ENCODE peak calls at places on chromosomes 12 and 14, in five cellular contexts. D is neuronal stem cell, C is mesenchymal stem cell, V is IMR-90, M is trophoblast cell. L is an unnamed sample.

GRCh38 chr12:109730306-109731145 is 16.9 kb downstream of the FAM222A start:
- DNase-seq in D (no peak), C (no peak), M (no peak), V (no peak), L (no peak)

GRCh38 chr12:117316336-117316735 is 45.1 kb downstream of the NOS1 start:
- DNase-seq in V (no peak), C (no peak), D (no peak), M (no peak), L (no peak)

GRCh38 chr14:51185180-51185579 is 54.9 kb upstream of the TMX1 start:
- DNase-seq in V (no peak), D (no peak), C (no peak), M (no peak), L (peak; percentile 44)

GRCh38 chr14:32657081-32657480 is 281.6 kb upstream of the NPAS3 start:
- DNase-seq in C (peak; percentile 88), D (no peak), V (peak; percentile 61), M (peak; percentile 7), L (peak; percentile 44)

GRCh38 chr12:8697120-8697475 is 693 bp upstream of the RIMKLB start:
- DNase-seq in V (peak; percentile 27), C (peak; percentile 57), M (peak; percentile 50), D (no peak), L (peak; percentile 81)

GRCh38 chr12:70074510-70074909 is 168.7 kb upstream of the CNOT2 start:
- DNase-seq in V (no peak), D (no peak), C (no peak), M (no peak), L (peak; percentile 91)

GRCh38 chr14:28756896-28757570 is 9.6 kb upstream of the FOXG1 start:
- DNase-seq in D (no peak), V (peak; percentile 54), M (no peak), C (peak; percentile 51), L (peak; percentile 74)

GRCh38 chr14:74978416-74978947 is 23.1 kb upstream of the PGF start:
- DNase-seq in D (no peak), M (peak; percentile 86), V (no peak), C (peak; percentile 45), L (peak; percentile 86)

GRCh38 chr12:14769462-14769836 is 33.8 kb downstream of the WBP11 start:
- DNase-seq in V (peak; percentile 20), C (peak; percentile 45), D (no peak), M (no peak), L (peak; percentile 91)

GRCh38 chr14:99181246-99181645 is 90.8 kb downstream of the BCL11B start:
- DNase-seq in D (no peak), V (no peak), C (no peak), M (no peak), L (no peak)

GRCh38 chr12:65990592-65990991 is 140.0 kb downstream of the LLPH start:
- DNase-seq in M (no peak), V (no peak), D (no peak), C (no peak), L (no peak)

GRCh38 chr14:24411468-24412454 is 13.0 kb downstream of the NYNRIN start:
- DNase-seq in M (peak; percentile 47), D (peak; percentile 23), V (peak; percentile 59), C (peak; percentile 72), L (peak; percentile 72)

GRCh38 chr12:105744659-105745058 is 394.1 kb downstream of the NUAK1 start:
- DNase-seq in D (no peak), C (no peak), M (no peak), V (no peak), L (no peak)

GRCh38 chr14:100027771-100028490 is 37.3 kb upstream of the EVL start:
- DNase-seq in V (peak; percentile 33), D (no peak), M (no peak), C (no peak), L (no peak)

GRCh38 chr12:49825971-49826421 is 2.2 kb downstream of the NCKAP5L start:
- DNase-seq in V (peak; percentile 53), D (no peak), C (peak; percentile 52), M (peak; percentile 79), L (no peak)

GRCh38 chr12:49824886-49825285 is 3.3 kb downstream of the NCKAP5L start:
- DNase-seq in D (no peak), V (peak; percentile 83), M (peak; percentile 50), C (peak; percentile 81), L (no peak)

GRCh38 chr12:49828143-49829091 is at the start of gene NCKAP5L:
- DNase-seq in M (peak; percentile 98), D (peak; percentile 96), V (peak; percentile 96), C (peak; percentile 98), L (peak; percentile 99)

GRCh38 chr12:49825360-49825970 is 2.7 kb downstream of the NCKAP5L start:
- DNase-seq in C (peak; percentile 87), V (peak; percentile 73), M (peak; percentile 66), D (no peak), L (no peak)

DNA sequence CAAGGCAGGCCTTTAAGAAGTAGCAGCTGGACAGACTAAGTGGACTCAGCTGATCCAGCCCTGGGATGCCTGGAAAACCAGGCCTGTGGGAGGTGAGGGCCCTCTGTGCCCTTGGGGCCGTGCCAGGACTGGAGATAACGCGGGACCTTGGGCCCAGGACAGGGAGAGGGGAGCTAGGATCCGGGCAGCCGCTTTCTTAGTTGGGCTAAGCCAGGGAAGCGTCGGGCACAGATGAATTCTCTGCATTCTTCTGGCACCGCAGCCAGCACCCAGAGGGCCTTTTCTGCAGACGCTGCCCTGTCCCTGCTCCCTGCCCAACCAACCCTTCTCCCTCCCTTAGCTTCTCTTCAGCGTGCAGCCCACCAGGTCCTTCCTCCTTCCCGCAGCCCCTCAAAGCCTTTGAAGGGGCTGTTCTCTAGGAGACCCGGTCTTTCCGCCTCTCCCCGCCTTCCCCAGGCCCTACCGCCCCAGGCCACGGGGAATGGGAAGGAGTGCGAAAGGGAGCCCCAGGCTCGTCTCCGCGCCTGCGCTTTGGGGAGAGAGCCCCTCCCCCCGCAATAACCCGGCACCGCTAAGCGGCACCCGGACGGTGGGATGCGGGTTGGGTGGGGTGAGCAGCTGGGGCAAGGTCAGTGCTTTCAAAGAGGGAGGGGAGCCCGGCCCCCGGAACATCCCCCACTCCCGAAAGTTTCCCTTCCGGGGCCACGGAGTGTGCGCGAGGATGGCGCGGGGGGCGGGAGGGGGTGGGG is 688 bp downstream of the NCKAP5L start:
- DNase-seq in D (peak; percentile 66), V (peak; percentile 46), M (peak; percentile 91), C (peak; percentile 82), L (peak; percentile 92)
- H2BK5ac ChIP-seq in D (peak overlapping the region; percentile 79), V (peak overlapping the region; percentile 76), M (peak overlapping the region; percentile 63), C (peak overlapping the region; percentile 4), L (peak overlapping the region; percentile 14)

DNA sequence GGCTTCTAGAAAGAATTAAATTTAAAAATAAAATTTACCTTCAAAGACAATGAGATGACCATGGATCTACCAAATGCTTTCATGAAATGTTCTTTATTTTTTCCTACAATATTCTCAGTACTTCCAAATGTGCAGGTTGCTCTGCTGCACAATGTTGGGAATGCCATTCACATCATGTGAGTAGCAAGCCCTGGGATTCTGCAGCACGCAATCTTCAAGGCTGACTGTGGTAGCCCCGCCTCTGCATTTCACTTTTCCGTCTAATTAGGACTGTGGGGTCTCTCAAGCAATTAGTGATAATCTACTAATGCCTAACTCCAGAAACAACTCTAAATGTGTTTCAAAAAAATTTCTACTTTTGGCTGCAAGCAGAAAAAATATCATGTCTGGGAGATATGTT is 13.7 kb upstream of the NTN4 start:
- DNase-seq in V (no peak), M (no peak), D (no peak), C (no peak), L (no peak)
- H3K4me2 ChIP-seq in V (no peak overlapping the region), M (no peak overlapping the region), D (no peak overlapping the region), C (no peak overlapping the region), L (no peak overlapping the region)

DNA sequence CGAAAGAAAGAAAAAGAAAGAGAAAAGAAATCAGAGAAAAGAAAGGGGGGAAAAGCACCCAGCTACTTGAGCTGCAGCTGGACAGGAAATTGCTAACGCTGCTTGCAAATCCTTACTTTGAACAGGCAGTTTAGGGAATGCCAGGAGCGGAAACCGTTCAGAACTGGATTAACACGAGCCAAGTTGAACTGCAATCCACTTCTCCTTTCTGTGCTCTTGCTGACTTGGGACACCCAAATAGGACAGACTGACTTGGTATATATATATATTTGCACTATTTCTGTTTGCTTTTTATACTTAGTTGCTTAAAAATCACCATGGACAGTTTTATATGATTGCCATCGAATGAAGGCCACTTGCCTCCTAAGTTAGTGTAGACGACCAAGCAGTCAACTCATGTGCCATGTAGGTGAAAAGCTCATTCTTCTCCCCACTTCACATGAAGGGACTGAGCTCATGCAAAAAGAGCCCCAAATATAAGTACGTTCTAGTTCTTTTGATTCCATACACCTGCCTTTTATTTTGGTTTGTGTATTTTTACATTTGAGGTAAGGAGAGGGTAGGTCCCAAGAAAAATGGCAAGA is 5.5 kb downstream of the DUSP6 start:
- DNase-seq in C (peak; percentile 85), M (no peak), V (peak; percentile 77), D (no peak), L (peak; percentile 70)
- H2BK5ac ChIP-seq in C (no peak overlapping the region), M (no peak overlapping the region), V (peak overlapping the region; percentile 0), D (no peak overlapping the region), L (no peak overlapping the region)

GRCh38 chr12:131908082-131908715 is 13.8 kb downstream of the ULK1 start:
- DNase-seq in C (no peak), M (no peak), V (no peak), D (no peak), L (no peak)
- H3K4me2 ChIP-seq in C (no peak overlapping the region), M (no peak overlapping the region), V (no peak overlapping the region), D (no peak overlapping the region), L (no peak overlapping the region)

DNA sequence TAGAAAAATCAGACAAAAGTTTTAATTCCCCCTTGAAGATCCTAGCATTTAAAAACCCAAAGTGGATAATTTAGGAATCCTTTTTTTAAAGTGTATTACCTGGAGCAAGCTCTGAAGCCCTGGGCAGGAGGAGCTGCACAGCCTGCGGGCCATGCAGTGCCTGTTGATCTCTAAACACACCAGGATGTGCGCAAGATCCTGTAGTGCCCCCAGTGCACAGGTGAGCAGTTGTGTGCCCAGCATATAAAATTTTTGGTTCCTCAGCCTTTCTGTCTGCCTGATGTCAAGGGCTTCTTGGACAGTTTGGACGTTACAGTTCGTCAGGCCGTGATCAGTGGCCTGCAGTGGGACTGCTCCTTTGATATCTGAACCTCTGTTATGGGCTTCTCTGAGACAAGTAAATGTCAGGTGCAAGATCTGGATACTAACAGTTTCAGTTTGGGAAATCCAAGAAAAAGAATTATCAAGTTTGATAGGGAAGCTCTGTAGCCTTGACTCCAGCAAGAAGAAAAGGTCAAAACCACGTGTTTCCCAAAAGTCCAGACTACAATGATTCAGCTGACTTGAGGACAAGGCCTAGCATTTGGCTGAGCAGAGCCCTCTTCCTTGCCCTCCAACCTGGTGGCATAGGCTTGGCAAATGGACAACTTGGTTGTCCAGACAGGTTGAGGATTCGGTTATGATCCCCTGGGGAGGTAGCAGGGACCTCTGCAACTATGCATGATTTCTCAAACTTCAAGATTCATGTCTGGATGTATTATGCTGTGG is 1.0 kb downstream of the ATXN7L3B start:
- DNase-seq in C (peak; percentile 30), D (no peak), V (no peak), M (no peak), L (peak; percentile 33)
- H2BK5ac ChIP-seq in C (no peak overlapping the region), D (no peak overlapping the region), V (no peak overlapping the region), M (no peak overlapping the region), L (no peak overlapping the region)

DNA sequence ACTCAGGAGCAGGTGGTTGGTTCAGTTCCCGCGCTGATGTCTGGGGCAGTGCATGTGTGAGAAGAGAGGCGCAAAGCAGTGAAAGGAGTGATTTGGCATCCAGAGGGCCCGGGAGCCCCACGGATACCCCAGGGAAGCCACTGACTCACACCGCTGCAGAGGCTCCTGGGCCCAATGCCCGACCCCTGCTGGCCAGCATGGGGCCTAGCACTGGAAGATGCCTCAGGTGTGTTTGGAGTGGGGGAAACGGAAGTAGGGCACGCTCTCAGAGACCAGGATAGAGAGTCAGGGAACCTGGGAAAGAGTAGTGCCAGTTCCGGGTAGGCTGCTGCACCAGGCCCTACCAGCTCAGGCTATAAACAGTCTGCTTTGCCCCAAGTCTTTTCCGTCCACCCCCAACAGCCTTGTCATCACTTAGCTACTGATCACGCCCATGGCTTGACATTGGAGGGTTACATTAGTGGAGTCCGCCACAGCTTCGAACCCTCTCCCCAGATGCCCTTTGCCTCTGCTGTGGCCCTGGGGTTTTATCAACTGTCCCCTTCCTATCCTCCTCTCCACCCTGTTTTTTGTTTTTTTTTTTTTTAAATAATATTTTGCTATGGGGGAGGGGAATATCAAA is 9.5 kb upstream of the CSAD start:
- DNase-seq in C (peak; percentile 57), V (peak; percentile 59), D (peak; percentile 23), M (no peak), L (peak; percentile 86)
- H3K4me2 ChIP-seq in C (no peak overlapping the region), V (no peak overlapping the region), D (no peak overlapping the region), M (no peak overlapping the region), L (no peak overlapping the region)